ENCODE peak calls at places on chromosomes 5 and 9, in nine cellular contexts. J is glutamatergic neuron; C is fibroblast of lung; E is non-pigmented ciliary epithelial cell; Z is activated T-cell treated with anti-CD3 and anti-CD28 coated beads, Interleukin-2, amount 50 U/mL, for 4 hours; R is ureter; H is GM19239; V is left cardiac atrium; F is CD8-positive, alpha-beta memory T cell. Y is an unnamed sample.

GRCh38 chr9:21266733-21267132 is 26.9 kb upstream of the IFNA14 start:
- DNase-seq in J (no peak), Z (no peak), F (no peak), R (no peak), H (no peak), V (no peak), E (no peak), C (no peak), Y (no peak)

GRCh38 chr5:127870914-127871313 is 167.7 kb downstream of the CCDC192 start:
- DNase-seq in Z (no peak), F (no peak), V (peak), E (no peak), R (peak), H (no peak), J (no peak), C (peak), Y (no peak)

GRCh38 chr5:39623291-39623865 is 198.6 kb upstream of the DAB2 start:
- DNase-seq in F (no peak), H (no peak), E (no peak), C (no peak), J (no peak), V (no peak), Z (no peak), R (no peak), Y (no peak)

GRCh38 chr9:111597852-111598729 is 1.4 kb downstream of the PTGR1 start:
- DNase-seq in J (peak), E (no peak), R (peak), V (peak), H (peak), F (peak), Z (peak), C (peak), Y (peak)

GRCh38 chr5:135129307-135129706 is 95.3 kb upstream of the PITX1 start:
- DNase-seq in V (no peak), H (no peak), E (no peak), F (no peak), R (no peak), Z (no peak), C (no peak), J (no peak), Y (no peak)

GRCh38 chr9:102840356-102840755 is 154.8 kb upstream of the CYLC2 start:
- DNase-seq in E (no peak), R (no peak), H (no peak), F (no peak), C (no peak), Z (no peak), V (no peak), J (no peak), Y (no peak)

GRCh38 chr5:38845555-38846378 is at the start of gene OSMR:
- DNase-seq in F (no peak), E (peak), Z (no peak), V (peak), C (peak), H (no peak), J (peak), R (peak), Y (peak)

GRCh38 chr5:73694089-73694488 is 68.1 kb downstream of the ARHGEF28 start:
- DNase-seq in E (no peak), H (peak), F (no peak), V (no peak), R (no peak), J (no peak), Z (no peak), C (no peak), Y (no peak)

GRCh38 chr5:147276497-147276896 is 41.7 kb downstream of the STK32A start:
- DNase-seq in E (no peak), F (no peak), C (no peak), H (no peak), J (no peak), Z (no peak), V (no peak), R (no peak), Y (no peak)

GRCh38 chr9:91474656-91475055 is 51.0 kb upstream of the NFIL3 start:
- DNase-seq in C (peak), Z (no peak), J (no peak), F (no peak), V (no peak), R (no peak), E (no peak), H (no peak), Y (no peak)

GRCh38 chr5:40334242-40334635 is 345.5 kb upstream of the PTGER4 start:
- DNase-seq in J (no peak), F (no peak), Z (no peak), V (no peak), E (no peak), H (no peak), C (no peak), R (no peak), Y (no peak)

GRCh38 chr5:147369742-147370374 is 135.0 kb downstream of the STK32A start:
- DNase-seq in Z (no peak), J (no peak), R (no peak), F (no peak), E (no peak), C (peak), H (no peak), V (no peak), Y (no peak)

GRCh38 chr9:995776-996175 is 19.3 kb downstream of the DMRT3 start:
- DNase-seq in H (no peak), Z (no peak), F (no peak), E (peak), R (no peak), J (no peak), V (no peak), C (no peak), Y (no peak)

GRCh38 chr5:66956439-66956838 is 240.2 kb downstream of the CD180 start:
- DNase-seq in E (no peak), C (no peak), H (no peak), R (no peak), V (no peak), J (no peak), Z (no peak), F (no peak), Y (no peak)

GRCh38 chr5:167358868-167359492 is 932.5 kb upstream of the WWC1 start:
- DNase-seq in J (no peak), F (no peak), Z (no peak), E (no peak), C (no peak), R (no peak), V (no peak), H (no peak), Y (no peak)

GRCh38 chr5:61912559-61912958 is 393.4 kb upstream of the KIF2A start:
- DNase-seq in E (no peak), Z (no peak), J (no peak), V (no peak), R (no peak), C (no peak), H (no peak), F (no peak), Y (no peak)

GRCh38 chr5:90201923-90202322 is 207.6 kb downstream of the CETN3 start:
- DNase-seq in V (no peak), Z (no peak), J (no peak), F (no peak), C (peak), E (peak), R (no peak), H (no peak), Y (peak)

GRCh38 chr9:126528111-126528510 is 85.6 kb upstream of the LMX1B start:
- DNase-seq in F (no peak), R (no peak), J (no peak), Z (no peak), E (no peak), V (no peak), H (no peak), C (no peak), Y (no peak)

GRCh38 chr9:132753593-132753880 is 83.3 kb downstream of the GTF3C4 start:
- DNase-seq in H (no peak), V (no peak), F (no peak), J (no peak), C (no peak), Z (no peak), E (no peak), R (no peak), Y (no peak)

GRCh38 chr9:129995409-129996160 is 47.4 kb downstream of the FNBP1 start:
- DNase-seq in C (peak), R (no peak), H (no peak), J (no peak), V (no peak), Z (no peak), E (no peak), F (no peak), Y (no peak)

GRCh38 chr9:121073038-121073437 is 1.7 kb upstream of the CNTRL start:
- DNase-seq in E (no peak), C (peak), H (no peak), R (peak), J (no peak), Z (no peak), V (peak), F (no peak), Y (peak)

GRCh38 chr9:133904371-133905090 is 87.6 kb downstream of the VAV2 start:
- DNase-seq in V (no peak), R (no peak), C (no peak), Z (no peak), J (no peak), H (no peak), F (no peak), E (no peak), Y (no peak)

GRCh38 chr5:15594922-15595568 is 95.1 kb downstream of the FBXL7 start:
- DNase-seq in Z (no peak), H (no peak), E (no peak), F (no peak), V (no peak), J (no peak), C (no peak), R (no peak), Y (no peak)

GRCh38 chr5:435156-435790 is 7.7 kb upstream of the EXOC3 start:
- DNase-seq in E (no peak), V (peak), C (no peak), R (no peak), H (no peak), J (no peak), F (no peak), Z (no peak), Y (no peak)

GRCh38 chr5:56575821-56576220 is 239.5 kb upstream of the MAP3K1 start:
- DNase-seq in V (no peak), Z (no peak), C (no peak), J (no peak), E (no peak), H (no peak), R (no peak), F (no peak), Y (no peak)

GRCh38 chr5:80238778-80239679 is 16.8 kb downstream of the SERINC5 start:
- DNase-seq in R (peak), J (no peak), E (no peak), Z (no peak), H (no peak), C (peak), V (peak), F (no peak), Y (peak)

GRCh38 chr5:6482735-6483134 is 34.1 kb downstream of the UBE2QL1 start:
- DNase-seq in Z (no peak), V (no peak), E (no peak), C (no peak), H (no peak), J (no peak), R (no peak), F (no peak), Y (no peak)

GRCh38 chr9:38700695-38701094 is 19.2 kb downstream of the FAM240B start:
- DNase-seq in V (no peak), J (no peak), F (no peak), H (no peak), Z (no peak), E (peak), C (peak), R (no peak), Y (peak)

GRCh38 chr5:149345892-149346222 is 558 bp downstream of the GRPEL2 start:
- DNase-seq in R (no peak), J (no peak), C (peak), V (no peak), F (no peak), E (no peak), Z (no peak), H (no peak), Y (no peak)